ENCODE peak calls at places on chromosome 9, in four cellular contexts. J is LoVo, W is H7, L is NT2/D1. R is an unnamed sample.

GRCh38 chr9:133521122-133522072 is 3.4 kb downstream of the MYMK start:
- DNase-seq in J (no peak), W (no peak), L (no peak), R (no peak)

GRCh38 chr9:88781500-88782391 is 209.5 kb upstream of the S1PR3 start:
- DNase-seq in W (peak), L (peak), J (no peak), R (no peak)

GRCh38 chr9:119283118-119283794 is 86.0 kb downstream of the BRINP1 start:
- DNase-seq in J (no peak), L (peak), W (peak), R (no peak)

GRCh38 chr9:130262771-130263170 is 2.8 kb upstream of the HMCN2 start:
- DNase-seq in L (no peak), J (no peak), W (no peak), R (no peak)

GRCh38 chr9:22529426-22530199 is 83.0 kb downstream of the DMRTA1 start:
- DNase-seq in L (no peak), W (no peak), J (no peak), R (no peak)

GRCh38 chr9:4980046-4980727 is 4.9 kb upstream of the JAK2 start:
- DNase-seq in L (no peak), W (no peak), J (peak), R (no peak)

GRCh38 chr9:129640086-129640870 is 1.7 kb downstream of the ASB6 start:
- DNase-seq in J (no peak), L (no peak), W (no peak), R (no peak)

GRCh38 chr9:130331573-130331972 is 66.0 kb downstream of the HMCN2 start:
- DNase-seq in L (peak), J (no peak), W (peak), R (no peak)

GRCh38 chr9:12785251-12785880 is 10.5 kb downstream of the LURAP1L start:
- DNase-seq in W (no peak), L (no peak), J (peak), R (no peak)

GRCh38 chr9:92668746-92669526 is 995 bp downstream of the IPPK start:
- DNase-seq in W (peak), L (no peak), J (peak), R (no peak)

GRCh38 chr9:93134018-93134739 is at the start of gene NINJ1:
- DNase-seq in J (peak), W (peak), L (no peak), R (no peak)

GRCh38 chr9:91415290-91415689 is 8.3 kb downstream of the NFIL3 start:
- DNase-seq in L (no peak), J (no peak), W (no peak), R (no peak)

GRCh38 chr9:129365196-129365595 is 187.1 kb upstream of the IER5L start:
- DNase-seq in W (no peak), L (no peak), J (no peak), R (no peak)

GRCh38 chr9:110875275-110875674 is 163.0 kb downstream of the LPAR1 start:
- DNase-seq in J (no peak), L (no peak), W (peak), R (no peak)

GRCh38 chr9:14654932-14655331 is 38.3 kb downstream of the ZDHHC21 start:
- DNase-seq in W (no peak), J (no peak), L (no peak), R (no peak)

GRCh38 chr9:111037744-111038335 is 430 bp downstream of the LPAR1 start:
- DNase-seq in W (peak), L (no peak), J (peak), R (no peak)

GRCh38 chr9:132194508-132194907 is 32.6 kb downstream of the NTNG2 start:
- DNase-seq in L (no peak), J (no peak), W (no peak), R (no peak)

GRCh38 chr9:135492886-135493669 is 7.4 kb upstream of the MRPS2 start:
- DNase-seq in J (no peak), W (no peak), L (no peak), R (no peak)

GRCh38 chr9:98034593-98035546 is 21.7 kb upstream of the NANS start:
- DNase-seq in L (peak), J (peak), W (peak), R (no peak)

GRCh38 chr9:115921301-115921700 is 232.3 kb upstream of the PAPPA start:
- DNase-seq in L (no peak), W (no peak), J (no peak), R (no peak)

GRCh38 chr9:21402387-21403247 is 6.3 kb upstream of the IFNA8 start:
- DNase-seq in L (no peak), J (no peak), W (peak), R (no peak)

GRCh38 chr9:102995033-102995432 is at the start of gene CYLC2:
- DNase-seq in L (no peak), W (no peak), J (no peak), R (no peak)

GRCh38 chr9:124771867-124772621 is 933 bp upstream of the NR6A1 start:
- DNase-seq in W (peak), L (peak), J (peak), R (no peak)

GRCh38 chr9:124022201-124023121 is 10.9 kb downstream of the LHX2 start:
- DNase-seq in J (no peak), W (peak), L (no peak), R (no peak)

GRCh38 chr9:124202447-124202971 is 55.2 kb upstream of the NEK6 start:
- DNase-seq in W (no peak), L (no peak), J (no peak), R (no peak)

GRCh38 chr9:109329274-109330258 is 8.7 kb upstream of the EPB41L4B start:
- DNase-seq in L (no peak), J (peak), W (peak), R (peak)

GRCh38 chr9:93713716-93714115 is 137.3 kb downstream of the PHF2 start:
- DNase-seq in J (no peak), L (no peak), W (no peak), R (no peak)

GRCh38 chr9:121651014-121651294 is 480 bp upstream of the DAB2IP start:
- DNase-seq in J (no peak), L (no peak), W (no peak), R (no peak)

GRCh38 chr9:130283514-130284248 is 18.1 kb downstream of the HMCN2 start:
- DNase-seq in W (no peak), L (no peak), J (no peak), R (no peak)

GRCh38 chr9:34611251-34611810 is 566 bp downstream of the RPP25L start:
- DNase-seq in J (no peak), W (peak), L (no peak), R (no peak)

GRCh38 chr9:21994526-21994995 is at the start of gene CDKN2B-AS1:
- DNase-seq in L (no peak), W (peak), J (peak), R (peak)

GRCh38 chr9:127121628-127122175 is 733 bp downstream of the ANGPTL2 start:
- DNase-seq in L (no peak), W (peak), J (no peak), R (no peak)

GRCh38 chr9:108761530-108762347 is 94.0 kb downstream of the ACTL7B start:
- DNase-seq in W (peak), L (peak), J (peak), R (peak)

GRCh38 chr9:136655244-136656225 is 7.2 kb upstream of the EGFL7 start:
- DNase-seq in L (no peak), W (no peak), J (no peak), R (no peak)

GRCh38 chr9:87878930-87879603 is 3.6 kb upstream of the SPATA31E1 start:
- DNase-seq in J (peak), L (no peak), W (no peak), R (no peak)

GRCh38 chr9:114005371-114006154 is 72.5 kb downstream of the AMBP start:
- DNase-seq in W (no peak), J (no peak), L (no peak), R (no peak)

GRCh38 chr9:87859786-87860185 is 22.9 kb upstream of the SPATA31E1 start:
- DNase-seq in W (no peak), J (no peak), L (no peak), R (no peak)

R was measured in LNCaP clone FGC.